ENCODE peak calls at places on chromosomes 5 and 9, in four cellular contexts. B, Q, K and F are unnamed samples.

GRCh38 chr9:88646539-88646938 is 111.6 kb downstream of the NXNL2 start:
- DNase-seq in Q (no peak), K (no peak), B (peak; percentile 23), F (no peak)

GRCh38 chr9:113516840-113517577 is 53.5 kb downstream of the RGS3 start:
- DNase-seq in K (no peak), Q (no peak), B (no peak), F (peak; percentile 43)

GRCh38 chr5:109947667-109948066 is 257.9 kb downstream of the MAN2A1 start:
- DNase-seq in B (no peak), Q (no peak), K (no peak), F (no peak)

GRCh38 chr9:117718085-117718484 is 13.9 kb downstream of the TLR4 start:
- DNase-seq in B (peak; percentile 56), Q (no peak), K (no peak), F (peak; percentile 56)

GRCh38 chr5:17991775-17992174 is 357.5 kb downstream of the TAF11L14 start:
- DNase-seq in K (no peak), B (no peak), Q (no peak), F (no peak)

GRCh38 chr5:178223828-178224335 is 8.7 kb downstream of the PHYKPL start:
- DNase-seq in Q (no peak), K (no peak), B (no peak), F (peak; percentile 71)

GRCh38 chr9:37923121-37923795 is 19.3 kb upstream of the SLC25A51 start:
- DNase-seq in K (no peak), Q (no peak), B (no peak), F (no peak)

GRCh38 chr5:146888341-146888978 is 9.9 kb upstream of the PPP2R2B start:
- DNase-seq in Q (no peak), K (no peak), B (no peak), F (no peak)

GRCh38 chr9:31336841-31337240 is 1047.6 kb upstream of the ACO1 start:
- DNase-seq in Q (no peak), K (no peak), B (no peak), F (no peak)

GRCh38 chr9:31334837-31335528 is 1049.5 kb upstream of the ACO1 start:
- DNase-seq in Q (no peak), B (no peak), K (no peak), F (no peak)

GRCh38 chr9:31335529-31336234 is 1048.8 kb upstream of the ACO1 start:
- DNase-seq in K (no peak), Q (no peak), B (no peak), F (no peak)

GRCh38 chr9:31336391-31336790 is 1048.1 kb upstream of the ACO1 start:
- DNase-seq in K (no peak), B (no peak), Q (no peak), F (no peak)
- H3K4me3 ChIP-seq in K (no peak overlapping the region), B (no peak overlapping the region), Q (no peak overlapping the region), F (no peak overlapping the region)

DNA sequence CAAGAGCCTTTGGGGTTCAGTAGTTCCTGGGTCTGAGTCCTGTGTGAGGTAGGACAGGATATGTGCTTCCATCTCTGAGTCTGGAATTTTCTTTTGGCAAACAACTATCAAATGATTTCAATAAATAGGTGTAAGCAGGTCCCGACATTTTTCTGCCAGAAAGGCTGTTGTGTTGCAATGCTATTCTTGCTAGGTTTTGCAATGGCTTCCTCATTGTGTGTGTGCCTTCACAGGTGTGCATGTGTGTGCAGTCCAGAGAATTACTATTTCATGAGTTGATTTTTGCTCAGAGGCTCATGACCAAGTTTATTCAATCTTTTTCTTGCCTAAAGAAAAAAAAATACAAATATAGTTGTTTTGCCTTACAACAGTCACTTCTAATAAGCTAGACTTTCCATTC is 64.5 kb upstream of the FRRS1L start:
- DNase-seq in B (no peak), K (no peak), Q (no peak), F (no peak)
- H3K4me3 ChIP-seq in B (no peak overlapping the region), K (no peak overlapping the region), Q (no peak overlapping the region), F (no peak overlapping the region)

DNA sequence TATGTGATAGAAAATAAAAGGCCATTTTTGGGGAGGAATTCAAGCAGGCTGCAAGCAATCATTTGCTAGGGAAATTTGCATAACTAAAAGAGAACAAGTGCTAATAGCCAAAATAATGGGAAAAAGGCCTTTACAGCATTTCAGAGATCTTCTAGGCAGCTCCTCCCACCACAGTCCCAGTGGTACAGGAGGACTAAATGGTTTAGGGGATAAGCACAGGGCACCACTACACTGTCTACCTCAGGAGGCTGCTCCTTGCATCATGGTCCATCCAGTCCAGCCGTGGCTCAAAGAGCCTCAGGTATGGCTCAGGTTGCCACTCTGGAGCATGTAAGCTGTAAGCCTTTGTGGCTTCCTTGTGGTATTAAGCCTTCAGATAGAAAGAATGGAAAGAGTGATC is 485.6 kb downstream of the PDE4D start:
- DNase-seq in B (no peak), K (no peak), Q (no peak), F (no peak)
- H3K4me3 ChIP-seq in B (no peak overlapping the region), K (no peak overlapping the region), Q (no peak overlapping the region), F (no peak overlapping the region)

GRCh38 chr5:143228597-143229293 is 174.7 kb downstream of the NR3C1 start:
- DNase-seq in K (no peak), B (no peak), Q (no peak), F (no peak)

GRCh38 chr5:143229896-143230675 is 173.4 kb downstream of the NR3C1 start:
- DNase-seq in B (peak; percentile 58), Q (no peak), K (no peak), F (no peak)

GRCh38 chr5:143230676-143230996 is 172.8 kb downstream of the NR3C1 start:
- DNase-seq in Q (no peak), K (no peak), B (no peak), F (no peak)

GRCh38 chr5:143231426-143231825 is 172.1 kb downstream of the NR3C1 start:
- DNase-seq in B (no peak), Q (no peak), K (no peak), F (no peak)

GRCh38 chr5:143229426-143229895 is 174.0 kb downstream of the NR3C1 start:
- DNase-seq in K (peak; percentile 38), Q (no peak), B (no peak), F (no peak)
- H3K4me3 ChIP-seq in K (no peak overlapping the region), Q (no peak overlapping the region), B (no peak overlapping the region), F (no peak overlapping the region)